ENCODE peak calls at places on chromosome 22, in nine cellular contexts. Z, V, D, F, C, W, U, M and B are unnamed samples. For H3K4me1, the result is how much of the 10 kb centered on the place peaks cover.

GRCh38 chr22:24503137-24503850 is 8.2 kb downstream of the UPB1 start:
- DNase-seq in U (peak), F (peak), M (peak), V (peak), D (no peak), Z (no peak), W (no peak), C (peak), B (peak)

GRCh38 chr22:30947821-30948454 is 20.6 kb downstream of the MORC2 start:
- DNase-seq in D (no peak), Z (no peak), U (peak), F (no peak), V (no peak), M (no peak), C (no peak), W (no peak), B (no peak)

GRCh38 chr22:23107487-23108323 is 34.1 kb downstream of the RSPH14 start:
- DNase-seq in C (no peak), D (no peak), V (no peak), U (no peak), F (no peak), Z (no peak), M (no peak), W (no peak), B (no peak)

GRCh38 chr22:26681395-26681821 is 24.0 kb downstream of the MIAT start:
- DNase-seq in C (peak), D (no peak), V (no peak), U (peak), F (no peak), W (no peak), M (no peak), Z (no peak), B (no peak)

GRCh38 chr22:24329453-24329852 is 58.8 kb downstream of the SPECC1L start:
- DNase-seq in Z (no peak), V (no peak), D (no peak), F (no peak), M (no peak), U (no peak), W (no peak), C (no peak), B (no peak)

GRCh38 chr22:49724030-49724892 is 103.4 kb downstream of the BRD1 start:
- DNase-seq in M (no peak), Z (no peak), V (no peak), F (no peak), W (no peak), D (no peak), C (no peak), U (no peak), B (no peak)

GRCh38 chr22:29726512-29727247 is 6.9 kb downstream of the CABP7 start:
- DNase-seq in U (no peak), D (no peak), C (no peak), V (no peak), Z (no peak), F (no peak), M (no peak), W (no peak), B (no peak)

GRCh38 chr22:50600541-50600940 is at the start of gene MAPK8IP2:
- DNase-seq in W (no peak), Z (no peak), M (no peak), C (peak), U (no peak), D (no peak), F (no peak), V (no peak), B (no peak)

GRCh38 chr22:28442264-28442950 is 237.2 kb downstream of the TTC28 start:
- DNase-seq in V (peak), C (peak), Z (peak), W (peak), D (peak), U (peak), M (peak), F (no peak), B (peak)

GRCh38 chr22:23315341-23315917 is 135.1 kb downstream of the BCR start:
- DNase-seq in F (peak), V (peak), W (peak), D (peak), M (peak), C (peak), U (peak), Z (no peak), B (peak)

GRCh38 chr22:45230026-45230845 is 10.5 kb downstream of the KIAA0930 start:
- DNase-seq in C (no peak), V (no peak), F (no peak), W (no peak), D (no peak), M (no peak), U (no peak), Z (no peak), B (no peak)

GRCh38 chr22:27252282-27253049 is 549.1 kb downstream of the MN1 start:
- DNase-seq in Z (peak), V (no peak), D (no peak), M (no peak), C (no peak), W (peak), U (peak), F (peak), B (no peak)

GRCh38 chr22:26289486-26290250 is 120.4 kb downstream of the SEZ6L start:
- DNase-seq in Z (no peak), F (no peak), V (no peak), M (no peak), C (no peak), W (no peak), U (no peak), D (no peak), B (no peak)

GRCh38 chr22:31504282-31504681 is 7.9 kb downstream of the SFI1 start:
- DNase-seq in U (peak), D (no peak), C (no peak), W (no peak), V (no peak), Z (no peak), M (no peak), F (no peak), B (no peak)

GRCh38 chr22:29167032-29167911 is 38.4 kb upstream of the EMID1 start:
- DNase-seq in V (no peak), C (peak), M (peak), W (no peak), D (peak), F (no peak), Z (no peak), U (no peak), B (no peak)

GRCh38 chr22:25186140-25186539 is 13.5 kb upstream of the CRYBB3 start:
- DNase-seq in C (no peak), Z (no peak), D (no peak), M (no peak), W (no peak), V (no peak), U (no peak), F (no peak), B (no peak)

GRCh38 chr22:21940521-21940920 is 12.1 kb downstream of the PPM1F start:
- DNase-seq in Z (no peak), C (no peak), M (no peak), U (no peak), W (no peak), D (no peak), V (no peak), F (no peak), B (no peak)

DNA sequence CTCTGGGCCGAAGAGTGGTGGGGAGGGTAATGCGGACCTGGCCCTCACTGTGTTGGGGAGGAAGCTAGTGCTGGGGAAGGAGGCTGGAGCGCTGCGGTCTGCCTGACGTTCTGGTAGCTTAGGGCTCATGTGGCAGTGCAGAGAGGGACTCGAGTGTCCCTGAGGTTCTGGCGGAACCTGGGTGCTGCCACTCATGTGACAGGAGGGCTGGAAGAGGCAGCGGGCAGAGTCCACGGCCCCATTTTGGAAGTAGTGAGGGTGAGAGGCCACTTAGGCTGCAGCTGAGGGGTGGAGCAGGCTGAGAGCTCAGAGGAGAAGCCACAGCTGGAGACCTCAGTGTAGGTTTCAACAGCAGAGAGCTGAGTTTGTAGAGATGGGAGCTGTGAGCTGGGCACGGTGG is 16.2 kb upstream of the TRMU start:
- DNase-seq in D (no peak), M (peak), U (no peak), W (no peak), F (no peak), V (no peak), C (peak), Z (no peak), B (no peak)
- H3K4me1 ChIP-seq in D (under half), M (under half), U (under half), W (under half), F (under half), V (under half), C (under half), Z (under half), B (under half)

GRCh38 chr22:19882446-19883381 is 28.0 kb upstream of the GNB1L start:
- DNase-seq in W (peak), C (peak), U (no peak), F (no peak), D (peak), V (no peak), M (peak), Z (no peak), B (no peak)
- TF ChIP-seq POLR2A in W (no peak), C (no peak), U (no peak), F (no peak), D (no peak), V (no peak), M (no peak), Z (no peak), B (no peak)

GRCh38 chr22:42692239-42693054 is 28.2 kb downstream of the A4GALT start:
- DNase-seq in W (no peak), Z (no peak), M (peak), C (peak), D (no peak), F (no peak), V (no peak), U (no peak), B (no peak)
- H3K4me1 ChIP-seq in W (under half), Z (half or more), M (under half), C (under half), D (half or more), F (under half), V (under half), U (under half), B (under half)

DNA sequence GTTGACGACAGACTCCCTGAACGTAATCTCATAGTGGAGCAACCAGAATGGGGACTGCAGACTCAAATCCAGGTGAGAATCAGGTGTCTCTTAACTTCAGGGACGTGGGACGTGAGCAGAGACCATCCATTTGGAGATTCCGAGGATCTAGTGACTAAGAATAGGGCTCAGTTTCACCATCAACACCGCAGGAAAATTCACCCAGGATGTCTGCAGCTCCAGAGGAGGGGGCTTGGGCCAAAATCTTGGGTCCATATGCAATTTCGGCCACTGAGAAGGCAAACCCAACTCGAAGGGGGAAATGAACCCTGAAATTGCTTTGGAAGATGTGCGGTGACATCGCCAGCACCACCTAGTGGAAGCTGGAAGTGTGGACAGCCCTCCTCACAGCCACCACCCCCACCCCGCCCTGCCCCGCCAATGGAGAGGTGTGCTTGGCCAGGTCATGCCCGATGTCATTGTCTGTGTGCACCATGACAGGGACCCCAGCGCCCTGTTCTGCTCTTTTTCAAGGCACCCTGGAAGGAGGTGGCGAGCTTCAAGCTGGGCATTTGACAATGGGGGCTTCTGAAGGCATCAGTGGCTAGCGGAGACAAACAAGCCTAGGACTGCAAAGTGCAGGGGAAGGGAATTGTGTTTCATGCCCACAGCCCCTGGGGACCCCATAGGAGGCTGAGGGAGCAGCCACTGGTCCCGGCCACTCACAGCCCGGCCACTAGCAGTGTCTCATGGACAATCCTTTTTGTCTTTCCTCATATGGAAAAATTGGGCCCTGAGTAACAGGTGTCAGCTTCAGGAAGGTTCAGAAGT is 24.8 kb downstream of the APOL1 start:
- DNase-seq in V (peak), F (peak), U (peak), D (no peak), M (no peak), Z (no peak), C (peak), W (peak), B (peak)
- TF ChIP-seq POLR2A in V (no peak), F (no peak), U (peak), D (no peak), M (no peak), Z (no peak), C (no peak), W (no peak), B (no peak)

GRCh38 chr22:42872821-42873220 is 15.7 kb upstream of the ARFGAP3 start:
- DNase-seq in V (no peak), D (no peak), F (no peak), Z (peak), M (no peak), U (no peak), W (no peak), C (no peak), B (no peak)
- H3K4me1 ChIP-seq in V (under half), D (under half), F (under half), Z (under half), M (under half), U (under half), W (under half), C (under half), B (under half)

GRCh38 chr22:17084554-17085276 is at the start of gene IL17RA:
- DNase-seq in W (peak), C (peak), V (peak), F (peak), U (peak), Z (peak), D (peak), M (peak), B (peak)
- TF ChIP-seq POLR2A in W (peak), C (peak), V (peak), F (peak), U (peak), Z (peak), D (no peak), M (no peak), B (peak)

GRCh38 chr22:39288135-39288898 is 31.1 kb downstream of the RPL3 start:
- DNase-seq in F (no peak), U (no peak), Z (no peak), W (no peak), V (no peak), M (no peak), C (no peak), D (no peak), B (no peak)
- H3K4me1 ChIP-seq in F (under half), U (under half), Z (under half), W (under half), V (under half), M (under half), C (under half), D (half or more), B (under half)

GRCh38 chr22:41907436-41908401 is 7.2 kb downstream of the SHISA8 start:
- DNase-seq in C (no peak), V (no peak), U (peak), M (no peak), D (no peak), F (no peak), Z (no peak), W (no peak), B (no peak)
- TF ChIP-seq POLR2A in C (no peak), V (no peak), U (no peak), M (no peak), D (no peak), F (no peak), Z (no peak), W (no peak), B (no peak)

GRCh38 chr22:41362615-41363014 is 19.1 kb upstream of the TEF start:
- DNase-seq in Z (no peak), V (no peak), C (no peak), F (no peak), M (no peak), D (no peak), W (no peak), U (no peak), B (no peak)
- H3K4me1 ChIP-seq in Z (under half), V (under half), C (under half), F (under half), M (under half), D (under half), W (under half), U (under half), B (under half)